ENCODE peak calls at places on chromosomes 3 and 15, in five cellular contexts. Q is EL, X is right atrium auricular region, S is NB4, L is neural crest cell. E is an unnamed sample.

GRCh38 chr15:61856295-61856694 is 204.0 kb downstream of the VPS13C start:
- DNase-seq in Q (no peak), X (no peak), S (no peak), L (no peak), E (no peak)

GRCh38 chr15:77181305-77182074 is 110.6 kb upstream of the TSPAN3 start:
- DNase-seq in Q (no peak), X (no peak), S (no peak), L (no peak), E (no peak)

GRCh38 chr15:81278306-81279029 is 45.5 kb downstream of the STARD5 start:
- DNase-seq in Q (no peak), X (no peak), S (no peak), L (no peak), E (no peak)

GRCh38 chr15:77406846-77407245 is 13.1 kb downstream of the PEAK1 start:
- DNase-seq in Q (no peak), X (no peak), S (no peak), L (no peak), E (no peak)

GRCh38 chr3:14490255-14490654 is 49.9 kb downstream of the GRIP2 start:
- DNase-seq in Q (no peak), X (no peak), S (no peak), L (no peak), E (no peak)

GRCh38 chr3:132164469-132165092 is 129.8 kb upstream of the CPNE4 start:
- DNase-seq in Q (peak; percentile 12), X (no peak), S (no peak), L (no peak), E (peak; percentile 60)

GRCh38 chr3:195555110-195555509 is 12.0 kb upstream of the PPP1R2 start:
- DNase-seq in Q (no peak), X (no peak), S (no peak), L (no peak), E (no peak)

GRCh38 chr3:192892981-192893827 is 24.5 kb downstream of the MB21D2 start:
- DNase-seq in Q (peak; percentile 99), X (peak; percentile 83), S (peak; percentile 73), L (no peak), E (no peak)

GRCh38 chr3:119380697-119381096 is 82.7 kb downstream of the TMEM39A start:
- DNase-seq in Q (peak; percentile 4), X (no peak), S (no peak), L (no peak), E (no peak)

GRCh38 chr15:74128785-74129350 is 1.5 kb upstream of the ISLR2 start:
- DNase-seq in Q (no peak), X (no peak), S (no peak), L (no peak), E (no peak)

GRCh38 chr3:97972976-97973375 is 745 bp upstream of the RIOX2 start:
- DNase-seq in Q (no peak), X (no peak), S (no peak), L (no peak), E (no peak)

GRCh38 chr15:46589088-46589487 is 954.3 kb downstream of the SQOR start:
- DNase-seq in Q (no peak), X (no peak), S (no peak), L (no peak), E (no peak)

GRCh38 chr3:7205535-7206331 is 344.8 kb downstream of the GRM7 start:
- DNase-seq in Q (no peak), X (no peak), S (no peak), L (no peak), E (no peak)

GRCh38 chr3:34872406-34872805 is 766.9 kb upstream of the ARPP21 start:
- DNase-seq in Q (no peak), X (no peak), S (no peak), L (no peak), E (no peak)

GRCh38 chr3:50189274-50189673 is 2.1 kb upstream of the GNAT1 start:
- DNase-seq in Q (peak; percentile 81), X (peak; percentile 76), S (peak; percentile 79), L (peak; percentile 51), E (no peak)

GRCh38 chr3:87797872-87798566 is 260.8 kb downstream of the CGGBP1 start:
- DNase-seq in Q (no peak), X (no peak), S (no peak), L (no peak), E (no peak)

GRCh38 chr3:133124511-133124910 is 86.3 kb downstream of the TMEM108 start:
- DNase-seq in Q (no peak), X (no peak), S (no peak), L (no peak), E (no peak)

GRCh38 chr3:113898892-113899291 is 48.9 kb upstream of the ZDHHC23 start:
- DNase-seq in Q (peak; percentile 50), X (no peak), S (peak; percentile 65), L (no peak), E (no peak)

GRCh38 chr15:74340139-74340538 is 27.3 kb downstream of the CYP11A1 start:
- DNase-seq in Q (peak; percentile 63), X (no peak), S (peak; percentile 87), L (no peak), E (no peak)

GRCh38 chr3:54622688-54623087 is 305.2 kb downstream of the LRTM1 start:
- DNase-seq in Q (no peak), X (no peak), S (no peak), L (no peak), E (no peak)

GRCh38 chr15:95019907-95020306 is 788.5 kb downstream of the MCTP2 start:
- DNase-seq in Q (no peak), X (no peak), S (no peak), L (no peak), E (no peak)

GRCh38 chr3:129627350-129628168 is 21.1 kb upstream of the PLXND1 start:
- DNase-seq in Q (peak; percentile 76), X (peak; percentile 89), S (peak; percentile 94), L (peak; percentile 65), E (peak; percentile 14)

GRCh38 chr15:81330351-81331085 is 6.6 kb upstream of the STARD5 start:
- DNase-seq in Q (no peak), X (no peak), S (no peak), L (no peak), E (no peak)

GRCh38 chr3:40173291-40173710 is 136.2 kb upstream of the EIF1B start:
- DNase-seq in Q (no peak), X (no peak), S (no peak), L (no peak), E (no peak)

GRCh38 chr3:170418422-170419300 is at the start of gene CLDN11:
- DNase-seq in Q (peak; percentile 72), X (no peak), S (no peak), L (no peak), E (no peak)

GRCh38 chr3:55488398-55489055 is 1.4 kb upstream of the WNT5A start:
- DNase-seq in Q (peak; percentile 90), X (no peak), S (no peak), L (peak; percentile 58), E (no peak)